ENCODE peak calls at places on chromosomes 1 and 21, in four cellular contexts. One of them, this sample, is unnamed.

GRCh38 chr1:153638261-153638660 is 4.4 kb downstream of the CHTOP start:
- DNase-seq in HepG2: no peak
- DNase-seq in K562: no peak
- DNase-seq in GM12878: no peak
- DNase-seq in this sample: no peak

GRCh38 chr21:45768741-45769049 is 125.2 kb downstream of the PCBP3 start:
- DNase-seq in HepG2: no peak
- DNase-seq in K562: no peak
- DNase-seq in GM12878: no peak
- DNase-seq in this sample: no peak

GRCh38 chr1:201022824-201023516 is 544 bp downstream of the KIF21B start:
- DNase-seq in HepG2: no peak
- DNase-seq in K562: peak; percentile 58
- DNase-seq in GM12878: no peak
- DNase-seq in this sample: peak; percentile 72

GRCh38 chr1:195909061-195909460 is 699.2 kb downstream of the KCNT2 start:
- DNase-seq in HepG2: no peak
- DNase-seq in K562: no peak
- DNase-seq in GM12878: no peak
- DNase-seq in this sample: no peak

GRCh38 chr1:45340816-45341215 is 576 bp upstream of the MUTYH start:
- DNase-seq in HepG2: peak; percentile 18
- DNase-seq in K562: peak; percentile 68
- DNase-seq in GM12878: no peak
- DNase-seq in this sample: no peak

GRCh38 chr1:60960846-60961542 is 121.4 kb upstream of the NFIA start:
- DNase-seq in HepG2: no peak
- DNase-seq in K562: no peak
- DNase-seq in GM12878: no peak
- DNase-seq in this sample: no peak

GRCh38 chr1:66327582-66327981 is 206.4 kb upstream of the SGIP1 start:
- DNase-seq in HepG2: no peak
- DNase-seq in K562: no peak
- DNase-seq in GM12878: no peak
- DNase-seq in this sample: no peak

GRCh38 chr1:96688737-96689136 is 32.8 kb upstream of the PTBP2 start:
- DNase-seq in HepG2: peak; percentile 29
- DNase-seq in K562: no peak
- DNase-seq in GM12878: no peak
- DNase-seq in this sample: no peak

GRCh38 chr1:68196676-68197075 is 35.6 kb downstream of the WLS start:
- DNase-seq in HepG2: no peak
- DNase-seq in K562: no peak
- DNase-seq in GM12878: no peak
- DNase-seq in this sample: no peak

GRCh38 chr1:221478050-221478949 is 263.6 kb downstream of the DUSP10 start:
- DNase-seq in HepG2: peak; percentile 12
- DNase-seq in K562: no peak
- DNase-seq in GM12878: peak; percentile 36
- DNase-seq in this sample: peak; percentile 46

GRCh38 chr1:52825868-52826267 is 16.7 kb upstream of the ZYG11A start:
- DNase-seq in HepG2: no peak
- DNase-seq in K562: no peak
- DNase-seq in GM12878: no peak
- DNase-seq in this sample: no peak

GRCh38 chr1:111880866-111881837 is 108.3 kb downstream of the KCND3 start:
- DNase-seq in HepG2: no peak
- DNase-seq in K562: no peak
- DNase-seq in GM12878: no peak
- DNase-seq in this sample: no peak

GRCh38 chr1:109788695-109789521 is 25.2 kb upstream of the EPS8L3 start:
- DNase-seq in HepG2: peak; percentile 44
- DNase-seq in K562: peak; percentile 72
- DNase-seq in GM12878: no peak
- DNase-seq in this sample: peak; percentile 56

GRCh38 chr1:151282883-151283725 is 1.0 kb downstream of the ZNF687 start:
- DNase-seq in HepG2: peak; percentile 31
- DNase-seq in K562: peak; percentile 57
- DNase-seq in GM12878: no peak
- DNase-seq in this sample: no peak

GRCh38 chr21:36717901-36718465 is 19.1 kb downstream of the SIM2 start:
- DNase-seq in HepG2: no peak
- DNase-seq in K562: no peak
- DNase-seq in GM12878: no peak
- DNase-seq in this sample: no peak

GRCh38 chr1:54781023-54781723 is 16.9 kb upstream of the PARS2 start:
- DNase-seq in HepG2: no peak
- DNase-seq in K562: no peak
- DNase-seq in GM12878: no peak
- DNase-seq in this sample: peak; percentile 78

GRCh38 chr21:16137106-16137505 is 407.3 kb downstream of the USP25 start:
- DNase-seq in HepG2: no peak
- DNase-seq in K562: no peak
- DNase-seq in GM12878: no peak
- DNase-seq in this sample: no peak

GRCh38 chr1:1758692-1759455 is 19.4 kb downstream of the NADK start:
- DNase-seq in HepG2: no peak
- DNase-seq in K562: peak; percentile 91
- DNase-seq in GM12878: no peak
- DNase-seq in this sample: no peak

GRCh38 chr1:176843352-176844297 is 320.9 kb downstream of the ASTN1 start:
- DNase-seq in HepG2: peak; percentile 7
- DNase-seq in K562: peak; percentile 22
- DNase-seq in GM12878: no peak
- DNase-seq in this sample: no peak

GRCh38 chr1:20735581-20736111 is 3.1 kb upstream of the SH2D5 start:
- DNase-seq in HepG2: no peak
- DNase-seq in K562: no peak
- DNase-seq in GM12878: no peak
- DNase-seq in this sample: no peak

GRCh38 chr1:90220941-90221693 is 226.2 kb downstream of the ZNF326 start:
- DNase-seq in HepG2: peak; percentile 39
- DNase-seq in K562: no peak
- DNase-seq in GM12878: no peak
- DNase-seq in this sample: no peak

GRCh38 chr21:46554431-46555224 is 50.3 kb downstream of the S100B start:
- DNase-seq in HepG2: no peak
- DNase-seq in K562: no peak
- DNase-seq in GM12878: no peak
- DNase-seq in this sample: peak; percentile 39

GRCh38 chr1:175221548-175222175 is 29.1 kb upstream of the KIAA0040 start:
- DNase-seq in HepG2: no peak
- DNase-seq in K562: no peak
- DNase-seq in GM12878: no peak
- DNase-seq in this sample: peak; percentile 57

GRCh38 chr21:32585970-32586369 is 647 bp upstream of the TCP10L start:
- DNase-seq in HepG2: no peak
- DNase-seq in K562: no peak
- DNase-seq in GM12878: no peak
- DNase-seq in this sample: no peak

GRCh38 chr1:51575406-51576084 is 41.3 kb upstream of the OSBPL9 start:
- DNase-seq in HepG2: no peak
- DNase-seq in K562: no peak
- DNase-seq in GM12878: no peak
- DNase-seq in this sample: no peak

GRCh38 chr1:204970897-204971296 is 72.1 kb upstream of the CNTN2 start:
- DNase-seq in HepG2: no peak
- DNase-seq in K562: no peak
- DNase-seq in GM12878: no peak
- DNase-seq in this sample: no peak

GRCh38 chr1:234962340-234962989 is 166.2 kb downstream of the TOMM20 start:
- DNase-seq in HepG2: peak; percentile 67
- DNase-seq in K562: peak; percentile 48
- DNase-seq in GM12878: peak; percentile 91
- DNase-seq in this sample: no peak

GRCh38 chr21:45140346-45140940 is 66.1 kb downstream of the ADARB1 start:
- DNase-seq in HepG2: peak; percentile 86
- DNase-seq in K562: peak; percentile 83
- DNase-seq in GM12878: no peak
- DNase-seq in this sample: peak; percentile 68

GRCh38 chr1:65429806-65430205 is 9.3 kb downstream of the LEPR start:
- DNase-seq in HepG2: no peak
- DNase-seq in K562: no peak
- DNase-seq in GM12878: no peak
- DNase-seq in this sample: no peak

GRCh38 chr1:2554621-2555387 is 1.4 kb upstream of the TNFRSF14 start:
- DNase-seq in HepG2: no peak
- DNase-seq in K562: peak; percentile 57
- DNase-seq in GM12878: no peak
- DNase-seq in this sample: no peak

GRCh38 chr1:109201123-109201703 is 12.5 kb upstream of the SARS1 start:
- DNase-seq in HepG2: peak; percentile 49
- DNase-seq in K562: peak; percentile 93
- DNase-seq in GM12878: no peak
- DNase-seq in this sample: no peak

GRCh38 chr1:3747903-3748302 is 4.3 kb upstream of the CCDC27 start:
- DNase-seq in HepG2: no peak
- DNase-seq in K562: no peak
- DNase-seq in GM12878: no peak
- DNase-seq in this sample: no peak

GRCh38 chr1:212119397-212119837 is 83.9 kb downstream of the DTL start:
- DNase-seq in HepG2: no peak
- DNase-seq in K562: no peak
- DNase-seq in GM12878: no peak
- DNase-seq in this sample: no peak

GRCh38 chr1:6110326-6110725 is 64.6 kb downstream of the KCNAB2 start:
- DNase-seq in HepG2: no peak
- DNase-seq in K562: no peak
- DNase-seq in GM12878: no peak
- DNase-seq in this sample: no peak

GRCh38 chr1:6111571-6111970 is 65.9 kb downstream of the KCNAB2 start:
- DNase-seq in HepG2: no peak
- DNase-seq in K562: no peak
- DNase-seq in GM12878: no peak
- DNase-seq in this sample: no peak

GRCh38 chr1:6108476-6108875 is 62.8 kb downstream of the KCNAB2 start:
- DNase-seq in HepG2: no peak
- DNase-seq in K562: no peak
- DNase-seq in GM12878: no peak
- DNase-seq in this sample: no peak

GRCh38 chr1:6108937-6109636 is 63.4 kb downstream of the KCNAB2 start:
- DNase-seq in HepG2: peak; percentile 20
- DNase-seq in K562: no peak
- DNase-seq in GM12878: no peak
- DNase-seq in this sample: no peak

GRCh38 chr1:6109688-6110087 is 64.0 kb downstream of the KCNAB2 start:
- DNase-seq in HepG2: no peak
- DNase-seq in K562: peak; percentile 49
- DNase-seq in GM12878: no peak
- DNase-seq in this sample: no peak
- TF ChIP-seq BRCA1 in HepG2: no peak
- TF ChIP-seq BRCA1 in K562: no peak
- TF ChIP-seq BRCA1 in GM12878: no peak
- TF ChIP-seq BRCA1 in this sample: no peak

GRCh38 chr1:203628185-203628996 is 1.8 kb downstream of the ATP2B4 start:
- DNase-seq in HepG2: no peak
- DNase-seq in K562: no peak
- DNase-seq in GM12878: no peak
- DNase-seq in this sample: peak; percentile 78
- TF ChIP-seq BRCA1 in HepG2: no peak
- TF ChIP-seq BRCA1 in K562: no peak
- TF ChIP-seq BRCA1 in GM12878: no peak
- TF ChIP-seq BRCA1 in this sample: no peak

GRCh38 chr1:233597489-233597901 is 16.4 kb upstream of the KCNK1 start:
- DNase-seq in HepG2: no peak
- DNase-seq in K562: no peak
- DNase-seq in GM12878: peak; percentile 62
- DNase-seq in this sample: no peak
- TF ChIP-seq BRCA1 in HepG2: no peak
- TF ChIP-seq BRCA1 in K562: no peak
- TF ChIP-seq BRCA1 in GM12878: no peak
- TF ChIP-seq BRCA1 in this sample: no peak

GRCh38 chr1:37307907-37308570 is 166.3 kb upstream of the ZC3H12A start:
- DNase-seq in HepG2: no peak
- DNase-seq in K562: peak; percentile 25
- DNase-seq in GM12878: no peak
- DNase-seq in this sample: no peak
- TF ChIP-seq BRCA1 in HepG2: no peak
- TF ChIP-seq BRCA1 in K562: no peak
- TF ChIP-seq BRCA1 in GM12878: no peak
- TF ChIP-seq BRCA1 in this sample: no peak

DNA sequence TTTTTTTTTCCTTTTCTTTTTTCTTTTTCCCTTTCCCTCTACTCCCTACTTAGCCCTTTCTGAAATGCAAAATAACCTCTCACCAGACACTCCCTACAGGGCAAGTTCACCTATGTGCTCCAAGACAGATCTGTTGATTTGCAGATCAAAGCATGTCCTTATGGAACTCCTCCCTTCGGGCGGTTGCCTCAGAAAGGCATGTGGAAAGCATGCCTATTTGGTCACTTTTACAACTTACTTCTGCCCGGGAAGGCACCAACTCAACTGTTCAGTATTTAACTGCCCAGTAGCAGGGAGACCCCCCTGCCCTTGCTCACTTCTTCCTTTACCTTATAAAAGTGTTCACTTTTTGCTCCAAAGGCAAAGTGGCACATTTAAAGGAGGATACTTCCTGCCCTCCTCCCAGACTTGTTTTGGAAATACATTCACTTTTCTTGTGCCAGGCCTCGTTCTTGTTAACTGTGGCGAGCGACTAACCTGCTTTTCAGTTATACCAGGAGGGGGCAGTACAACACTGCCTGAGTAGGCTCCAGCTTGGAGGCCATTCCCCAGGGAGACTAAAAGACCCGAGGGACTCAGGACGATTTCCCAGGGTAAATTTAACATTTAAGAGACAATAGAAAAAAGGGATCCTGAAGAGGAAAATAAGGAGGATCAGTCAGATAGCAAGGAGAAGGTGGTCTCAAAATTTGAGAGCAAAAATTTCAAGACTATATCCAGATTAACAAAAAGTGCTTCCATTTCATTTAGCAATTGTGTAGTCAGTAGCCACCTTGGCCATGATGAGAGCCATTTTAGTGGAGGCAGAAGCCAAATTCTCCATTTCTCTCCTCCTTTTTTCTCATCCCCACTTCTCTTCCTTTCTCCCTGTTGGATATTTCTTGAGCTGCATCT is 12.3 kb upstream of the SLAMF7 start:
- DNase-seq in HepG2: peak; percentile 61
- DNase-seq in K562: peak; percentile 78
- DNase-seq in GM12878: no peak
- DNase-seq in this sample: peak; percentile 68
- TF ChIP-seq BRCA1 in HepG2: no peak
- TF ChIP-seq BRCA1 in K562: no peak
- TF ChIP-seq BRCA1 in GM12878: no peak
- TF ChIP-seq BRCA1 in this sample: no peak

This sample was measured in H1.